ENCODE peak calls at places on chromosome 19, in ten cellular contexts. A is lower lobe of right lung, I is lung, B is RWPE2, E is body of pancreas, X is heart left ventricle, S is A549, P is pancreas, M is psoas muscle, Q is left lung. F is an unnamed sample.

GRCh38 chr19:11031421-11032070 is 57.7 kb upstream of the LDLR start:
- ATAC-seq in A (no peak), I (no peak), B (no peak), E (no peak), X (no peak), S (no peak), P (no peak), M (no peak), Q (no peak), F (no peak)

GRCh38 chr19:45340899-45341453 is 426 bp downstream of the KLC3 start:
- ATAC-seq in A (peak; percentile 67), I (no peak), B (peak; percentile 44), E (peak; percentile 52), X (no peak), S (no peak), P (peak; percentile 52), M (no peak), Q (peak; percentile 52), F (no peak)

GRCh38 chr19:2278504-2279158 is 3.3 kb downstream of the PEAK3 start:
- ATAC-seq in A (no peak), I (no peak), B (no peak), E (no peak), X (no peak), S (peak; percentile 36), P (no peak), M (no peak), Q (no peak), F (no peak)

GRCh38 chr19:16263115-16263839 is 61.3 kb upstream of the KLF2 start:
- ATAC-seq in A (peak; percentile 1), I (no peak), B (no peak), E (no peak), X (no peak), S (no peak), P (peak; percentile 30), M (no peak), Q (no peak), F (no peak)

GRCh38 chr19:3573162-3573857 is 566 bp downstream of the HMG20B start:
- ATAC-seq in A (peak; percentile 40), I (peak; percentile 2), B (peak; percentile 7), E (peak; percentile 5), X (no peak), S (peak; percentile 42), P (peak; percentile 23), M (no peak), Q (peak; percentile 14), F (peak; percentile 2)

GRCh38 chr19:679418-680286 is 3.5 kb downstream of the FSTL3 start:
- ATAC-seq in A (peak; percentile 5), I (no peak), B (peak; percentile 17), E (peak; percentile 12), X (peak; percentile 27), S (peak; percentile 32), P (peak; percentile 5), M (no peak), Q (peak; percentile 3), F (peak; percentile 37)

GRCh38 chr19:1613808-1614570 is 8.7 kb upstream of the UQCR11 start:
- ATAC-seq in A (no peak), I (no peak), B (no peak), E (no peak), X (no peak), S (no peak), P (no peak), M (no peak), Q (no peak), F (no peak)

GRCh38 chr19:48524221-48524620 is 12.6 kb upstream of the LMTK3 start:
- ATAC-seq in A (no peak), I (no peak), B (no peak), E (no peak), X (no peak), S (no peak), P (no peak), M (no peak), Q (no peak), F (no peak)

GRCh38 chr19:51551673-51552440 is 19.2 kb upstream of the ZNF175 start:
- ATAC-seq in A (no peak), I (no peak), B (no peak), E (no peak), X (no peak), S (no peak), P (no peak), M (no peak), Q (no peak), F (no peak)

GRCh38 chr19:32870154-32870573 is 597 bp upstream of the SLC7A9 start:
- ATAC-seq in A (no peak), I (no peak), B (no peak), E (no peak), X (no peak), S (no peak), P (no peak), M (no peak), Q (no peak), F (no peak)

GRCh38 chr19:29062486-29063435 is 150.2 kb downstream of the UQCRFS1 start:
- ATAC-seq in A (no peak), I (no peak), B (no peak), E (no peak), X (no peak), S (no peak), P (no peak), M (no peak), Q (no peak), F (no peak)

GRCh38 chr19:1917926-1918325 is 12.7 kb downstream of the ADAT3 start:
- ATAC-seq in A (no peak), I (no peak), B (no peak), E (no peak), X (no peak), S (no peak), P (no peak), M (no peak), Q (no peak), F (no peak)

GRCh38 chr19:45809643-45810159 is 5.4 kb downstream of the RSPH6A start:
- ATAC-seq in A (no peak), I (no peak), B (peak; percentile 49), E (no peak), X (no peak), S (no peak), P (no peak), M (no peak), Q (peak; percentile 11), F (no peak)

GRCh38 chr19:11105014-11105636 is 15.9 kb downstream of the LDLR start:
- ATAC-seq in A (peak; percentile 31), I (no peak), B (peak; percentile 13), E (no peak), X (peak; percentile 4), S (peak; percentile 43), P (no peak), M (no peak), Q (peak; percentile 27), F (no peak)

GRCh38 chr19:29564574-29565005 is 38.8 kb downstream of the VSTM2B start:
- ATAC-seq in A (no peak), I (no peak), B (no peak), E (no peak), X (no peak), S (no peak), P (peak; percentile 56), M (no peak), Q (no peak), F (no peak)

GRCh38 chr19:29596080-29596479 is 10.0 kb upstream of the POP4 start:
- ATAC-seq in A (no peak), I (no peak), B (no peak), E (no peak), X (no peak), S (no peak), P (no peak), M (no peak), Q (no peak), F (no peak)

GRCh38 chr19:16325161-16325527 is 518 bp downstream of the KLF2 start:
- ATAC-seq in A (peak; percentile 15), I (peak; percentile 2), B (no peak), E (peak; percentile 7), X (no peak), S (peak; percentile 31), P (no peak), M (peak; percentile 37), Q (peak; percentile 4), F (peak; percentile 0)

GRCh38 chr19:29664753-29665214 is 477 bp upstream of the PLEKHF1 start:
- ATAC-seq in A (no peak), I (no peak), B (peak; percentile 6), E (peak; percentile 17), X (no peak), S (peak; percentile 32), P (peak; percentile 27), M (no peak), Q (no peak), F (no peak)

GRCh38 chr19:16654151-16654550 is 5.8 kb downstream of the SMIM7 start:
- ATAC-seq in A (no peak), I (no peak), B (peak; percentile 38), E (no peak), X (no peak), S (no peak), P (no peak), M (peak; percentile 30), Q (no peak), F (no peak)

GRCh38 chr19:14112051-14112808 is 5.3 kb downstream of the PRKACA start:
- ATAC-seq in A (no peak), I (no peak), B (peak; percentile 30), E (no peak), X (peak; percentile 10), S (no peak), P (no peak), M (no peak), Q (peak; percentile 15), F (peak; percentile 11)
- H3K4me3 ChIP-seq in A (peak overlapping the region; percentile 12), I (no peak overlapping the region), B (no peak overlapping the region), E (no peak overlapping the region), X (peak overlapping the region; percentile 16), S (no peak overlapping the region), P (no peak overlapping the region), M (peak overlapping the region; percentile 59), Q (no peak overlapping the region), F (no peak overlapping the region)

GRCh38 chr19:35224681-35225604 is 3.6 kb downstream of the FAM187B start:
- ATAC-seq in A (peak; percentile 76), I (no peak), B (no peak), E (no peak), X (no peak), S (no peak), P (peak; percentile 31), M (no peak), Q (peak; percentile 93), F (no peak)
- TF ChIP-seq CTCF in A (no peak), I (no peak), B (no peak), E (no peak), X (no peak), S (no peak), P (no peak), M (no peak), Q (no peak), F (no peak)

GRCh38 chr19:50311723-50312635 is 17.2 kb downstream of the KCNC3 start:
- ATAC-seq in A (peak; percentile 62), I (no peak), B (peak; percentile 20), E (no peak), X (peak; percentile 43), S (peak; percentile 52), P (no peak), M (peak; percentile 37), Q (peak; percentile 20), F (no peak)
- H3K4me3 ChIP-seq in A (no peak overlapping the region), I (no peak overlapping the region), B (peak overlapping the region; percentile 17), E (no peak overlapping the region), X (no peak overlapping the region), S (peak overlapping the region; percentile 55), P (no peak overlapping the region), M (no peak overlapping the region), Q (no peak overlapping the region), F (no peak overlapping the region)

DNA sequence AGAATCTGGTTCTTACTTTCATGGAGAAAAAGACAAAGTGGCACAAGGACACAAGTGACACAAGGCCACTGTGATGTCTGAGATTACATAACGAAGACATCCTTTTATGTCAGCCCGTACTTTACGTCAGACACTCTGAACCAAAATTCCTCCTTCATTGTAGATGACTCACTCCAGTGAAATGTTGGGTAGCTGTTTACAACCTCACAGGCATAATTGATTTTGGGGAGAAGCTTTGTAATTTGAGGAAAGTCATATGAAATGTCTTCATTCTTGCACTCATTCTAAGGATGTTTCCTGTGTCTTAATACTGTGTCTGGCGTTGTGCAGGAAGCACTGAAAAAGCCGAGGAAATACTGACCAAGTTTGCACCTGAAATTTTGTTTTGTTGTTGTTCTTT is 20.0 kb upstream of the LGALS14 start:
- ATAC-seq in A (no peak), I (no peak), B (no peak), E (no peak), X (no peak), S (no peak), P (no peak), M (no peak), Q (no peak), F (no peak)
- TF ChIP-seq CTCF in A (no peak), I (no peak), B (no peak), E (no peak), X (no peak), S (no peak), P (no peak), M (no peak), Q (no peak), F (no peak)

F was measured in gastroesophageal sphincter.